ENCODE peak calls at places on chromosomes 12 and 14, in five cellular contexts. Q is foreskin fibroblast, E is progenitor cell of endocrine pancreas, S is mucosa of descending colon, F is choroid plexus epithelial cell. M is an unnamed sample.

GRCh38 chr14:54691525-54692260 is 124.8 kb downstream of the SAMD4A start:
- DNase-seq in Q (peak; percentile 86), E (peak; percentile 53), S (peak; percentile 59), F (peak; percentile 87), M (peak; percentile 59)

GRCh38 chr14:61774861-61775260 is 12.6 kb downstream of the SNAPC1 start:
- DNase-seq in Q (peak; percentile 63), E (no peak), S (no peak), F (no peak), M (no peak)

GRCh38 chr14:100305446-100306255 is 593 bp downstream of the SLC25A29 start:
- DNase-seq in Q (peak; percentile 38), E (peak; percentile 23), S (peak; percentile 76), F (no peak), M (no peak)

GRCh38 chr12:56803750-56804149 is 40.6 kb downstream of the HSD17B6 start:
- DNase-seq in Q (peak; percentile 15), E (no peak), S (no peak), F (no peak), M (no peak)

GRCh38 chr12:93325855-93326254 is 51.9 kb upstream of the NUDT4 start:
- DNase-seq in Q (peak; percentile 60), E (no peak), S (no peak), F (no peak), M (peak; percentile 81)

GRCh38 chr12:1281683-1282366 is 290.8 kb downstream of the ERC1 start:
- DNase-seq in Q (peak; percentile 90), E (no peak), S (no peak), F (peak; percentile 82), M (peak; percentile 67)

GRCh38 chr14:29390046-29390841 is 537.4 kb downstream of the PRKD1 start:
- DNase-seq in Q (peak; percentile 8), E (no peak), S (no peak), F (peak; percentile 23), M (no peak)

GRCh38 chr12:62866451-62867082 is 68.4 kb downstream of the PPM1H start:
- DNase-seq in Q (peak; percentile 70), E (no peak), S (no peak), F (peak; percentile 87), M (peak; percentile 88)

GRCh38 chr14:22304324-22304723 is 284.7 kb downstream of the DAD1 start:
- DNase-seq in Q (no peak), E (no peak), S (no peak), F (no peak), M (no peak)

GRCh38 chr12:124715121-124715990 is 147.9 kb upstream of the NCOR2 start:
- DNase-seq in Q (peak; percentile 57), E (no peak), S (no peak), F (peak; percentile 43), M (peak; percentile 38)

GRCh38 chr14:59439256-59440015 is 25.7 kb downstream of the GPR135 start:
- DNase-seq in Q (peak; percentile 60), E (no peak), S (no peak), F (peak; percentile 73), M (no peak)

GRCh38 chr12:30507576-30507975 is 188.1 kb downstream of the IPO8 start:
- DNase-seq in Q (no peak), E (no peak), S (no peak), F (no peak), M (no peak)

GRCh38 chr14:99188721-99189120 is 83.3 kb downstream of the BCL11B start:
- DNase-seq in Q (no peak), E (no peak), S (no peak), F (no peak), M (no peak)

GRCh38 chr12:124231980-124232653 is 62.8 kb upstream of the RFLNA start:
- DNase-seq in Q (no peak), E (peak; percentile 16), S (peak; percentile 80), F (no peak), M (no peak)

GRCh38 chr12:124039276-124039675 is 66.3 kb downstream of the ZNF664 start:
- DNase-seq in Q (peak; percentile 11), E (no peak), S (no peak), F (peak; percentile 75), M (no peak)

GRCh38 chr14:51873221-51873893 is 12.9 kb downstream of the GNG2 start:
- DNase-seq in Q (peak; percentile 94), E (no peak), S (no peak), F (peak; percentile 97), M (peak; percentile 95)

GRCh38 chr12:99111600-99111999 is 466.5 kb downstream of the APAF1 start:
- DNase-seq in Q (no peak), E (no peak), S (no peak), F (no peak), M (no peak)

GRCh38 chr14:68807148-68807600 is 14.3 kb upstream of the ZFP36L1 start:
- DNase-seq in Q (peak; percentile 86), E (no peak), S (no peak), F (peak; percentile 88), M (no peak)

GRCh38 chr14:68964300-68965093 is 14.6 kb downstream of the ACTN1 start:
- DNase-seq in Q (peak; percentile 64), E (no peak), S (peak; percentile 57), F (peak; percentile 66), M (no peak)

GRCh38 chr12:22321620-22322019 is 12.9 kb downstream of the ST8SIA1 start:
- DNase-seq in Q (peak; percentile 14), E (no peak), S (no peak), F (peak; percentile 2), M (no peak)

GRCh38 chr12:13530966-13531365 is 334.4 kb downstream of the EMP1 start:
- DNase-seq in Q (no peak), E (no peak), S (no peak), F (no peak), M (no peak)

GRCh38 chr12:47156167-47156736 is 76.5 kb upstream of the AMIGO2 start:
- DNase-seq in Q (no peak), E (no peak), S (no peak), F (peak; percentile 77), M (peak; percentile 28)

GRCh38 chr12:115937345-115937744 is 340.1 kb downstream of the MED13L start:
- DNase-seq in Q (no peak), E (no peak), S (no peak), F (no peak), M (no peak)

GRCh38 chr12:108340037-108340436 is 926 bp upstream of the CMKLR1 start:
- DNase-seq in Q (no peak), E (no peak), S (no peak), F (no peak), M (no peak)

DNA sequence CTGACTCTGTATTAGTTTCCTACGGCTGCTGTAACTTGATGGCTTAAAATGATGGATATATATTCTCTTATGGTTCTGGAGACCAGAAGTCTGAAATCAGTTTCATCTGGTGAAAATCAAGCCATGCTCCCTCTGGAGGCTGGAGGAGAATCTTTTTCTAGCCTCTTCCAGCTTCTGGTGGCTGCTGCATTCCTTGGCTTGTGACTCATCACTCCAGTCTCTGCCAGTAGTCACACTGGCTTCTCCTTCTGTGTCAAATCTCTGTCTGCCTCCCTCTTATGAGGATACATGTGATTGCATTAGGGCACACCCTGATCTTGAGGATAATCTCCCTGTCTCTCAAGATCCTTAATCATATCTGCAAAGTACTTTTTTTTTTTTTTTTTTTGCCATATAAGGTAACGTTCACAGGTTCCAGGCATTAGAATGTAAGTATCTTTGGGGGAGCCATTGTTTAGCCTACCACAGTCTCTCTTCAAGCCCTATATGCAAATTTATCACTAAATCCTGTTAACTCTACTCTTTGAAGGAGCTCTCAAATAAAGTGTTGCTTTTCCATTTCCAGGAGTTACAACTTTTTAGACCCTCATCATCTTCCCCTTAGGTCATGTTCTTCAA is 17.8 kb downstream of the DNAL1 start:
- DNase-seq in Q (peak; percentile 95), E (no peak), S (no peak), F (peak; percentile 94), M (peak; percentile 94)
- TF ChIP-seq CTCF in Q (peak; percentile 64), E (peak; percentile 28), S (no peak), F (peak; percentile 77), M (peak; percentile 75)

DNA sequence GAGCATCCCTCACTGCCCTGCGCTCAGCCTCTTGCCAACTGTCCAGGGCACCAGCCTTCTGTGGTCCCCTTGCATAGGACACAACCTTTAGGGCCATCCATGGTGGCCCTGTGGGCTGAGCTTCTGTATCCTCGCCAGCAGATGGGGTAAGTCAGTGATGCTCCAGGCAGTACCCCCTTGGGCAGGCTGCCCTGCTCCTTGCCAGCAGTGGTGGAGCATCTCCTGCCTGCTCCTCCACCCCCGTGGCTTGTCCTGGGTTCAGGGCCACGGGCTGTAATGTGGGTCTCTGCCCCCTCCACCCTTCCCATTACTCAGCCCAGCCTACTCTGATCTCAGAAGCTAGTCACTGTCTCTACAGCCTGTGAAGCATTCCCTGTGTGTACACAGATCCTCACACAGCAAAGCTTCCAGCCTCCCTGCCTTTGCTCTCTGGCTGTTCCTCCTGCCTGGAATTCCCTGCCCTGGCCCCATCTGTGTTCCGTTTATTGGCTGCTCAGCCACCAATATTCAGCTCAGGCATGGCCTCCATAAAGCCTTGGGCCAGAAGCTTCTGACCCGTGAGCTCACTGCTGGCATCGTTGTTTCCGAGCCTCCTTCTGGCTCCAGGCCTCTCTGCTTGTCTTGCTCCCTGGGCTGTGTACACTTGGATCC is 177.2 kb upstream of the PRMT8 start:
- DNase-seq in Q (peak; percentile 57), E (no peak), S (no peak), F (peak; percentile 44), M (peak; percentile 28)
- TF ChIP-seq CTCF in Q (peak; percentile 38), E (peak; percentile 64), S (no peak), F (peak; percentile 61), M (peak; percentile 64)

DNA sequence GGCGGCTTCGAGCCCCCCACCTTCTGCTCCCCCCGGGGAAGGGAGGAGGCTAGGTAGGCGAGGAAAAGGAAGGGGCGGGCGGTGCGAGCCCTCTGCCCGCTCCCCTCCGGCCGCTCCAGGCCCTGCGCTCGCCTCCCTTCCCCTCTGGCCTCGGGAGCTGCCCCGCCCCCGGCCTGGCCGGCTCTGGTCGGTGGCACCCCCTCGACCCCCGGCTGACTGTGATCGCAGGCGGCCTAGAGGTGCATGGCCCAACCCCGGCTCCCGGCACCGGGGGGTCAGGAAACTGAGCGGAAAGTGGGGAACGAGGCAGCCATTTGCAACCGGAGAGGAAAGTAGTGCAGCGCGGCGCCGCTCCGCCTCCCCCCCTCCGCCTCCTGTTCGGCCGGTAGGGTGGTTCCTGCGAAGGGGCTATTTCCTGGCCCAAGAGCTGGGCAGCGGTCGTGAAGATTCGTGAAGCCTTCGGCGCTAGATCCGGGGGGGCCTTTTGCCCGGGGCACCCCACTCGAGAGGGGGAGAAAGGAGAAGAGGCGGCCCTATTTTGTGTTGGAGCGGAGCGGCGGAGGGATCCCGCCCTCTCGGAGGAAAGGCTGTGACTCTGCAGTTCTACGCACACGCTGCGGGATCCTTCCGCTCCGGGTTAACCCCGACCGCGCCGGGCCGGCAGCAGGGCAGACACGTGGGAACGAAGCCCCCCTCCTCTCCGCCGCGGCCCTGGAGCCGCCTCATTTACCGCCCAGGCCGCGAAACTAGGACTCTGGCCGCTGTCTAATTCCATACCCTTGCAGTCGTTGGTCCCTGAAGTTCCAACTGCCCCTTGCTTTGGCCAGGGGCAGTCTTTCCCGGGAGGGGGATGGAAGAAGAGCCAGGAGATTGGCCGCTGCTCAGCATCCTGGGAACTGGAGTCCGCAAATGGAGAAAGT is at the start of gene KMT2D:
- DNase-seq in Q (peak; percentile 99), E (peak; percentile 85), S (peak; percentile 94), F (peak; percentile 98), M (peak; percentile 93)
- TF ChIP-seq CTCF in Q (peak; percentile 16), E (peak; percentile 39), S (no peak), F (peak; percentile 38), M (peak; percentile 37)

GRCh38 chr14:77058082-77058481 is 29.6 kb upstream of the IRF2BPL start:
- DNase-seq in Q (no peak), E (no peak), S (no peak), F (no peak), M (no peak)
- TF ChIP-seq CTCF in Q (no peak), E (no peak), S (no peak), F (no peak), M (no peak)